ENCODE peak calls at places on chromosomes 1 and 21, in ten cellular contexts. Q is cardiac fibroblast, G is GM06990, E is lung, U is fibroblast of the aortic adventitia, V is thoracic aorta, O is PC-3, X is left ventricle myocardium inferior, B is BE2C, N is stomach. J is an unnamed sample.
A peak's percentile ranks its signal among the peaks of the same experiment; 100 is the strongest.

GRCh38 chr1:94599090-94599813 is 57.7 kb upstream of the F3 start:
- DNase-seq in Q (no peak), X (no peak), O (peak; percentile 49), E (peak; percentile 49), B (no peak), G (no peak), V (no peak), U (peak; percentile 44), N (peak; percentile 62), J (peak; percentile 33)

GRCh38 chr1:54376085-54377039 is 29.8 kb downstream of the SSBP3 start:
- DNase-seq in Q (no peak), O (peak; percentile 18), G (peak; percentile 74), B (no peak), V (no peak), U (no peak), E (no peak), N (no peak), X (no peak), J (no peak)

GRCh38 chr1:32623775-32624174 is 26.6 kb downstream of the ZBTB8OS start:
- DNase-seq in X (no peak), Q (no peak), B (no peak), E (no peak), O (no peak), U (no peak), N (no peak), G (no peak), V (no peak), J (no peak)

GRCh38 chr1:156439036-156439435 is 61.5 kb downstream of the MEF2D start:
- DNase-seq in E (no peak), X (no peak), V (no peak), G (no peak), Q (no peak), N (no peak), U (no peak), O (no peak), B (no peak), J (no peak)

GRCh38 chr1:93344886-93345632 is 648 bp upstream of the DR1 start:
- DNase-seq in B (no peak), U (no peak), N (no peak), E (no peak), G (no peak), O (peak; percentile 35), V (no peak), X (no peak), Q (peak; percentile 32), J (peak; percentile 25)

GRCh38 chr21:41196990-41197389 is 29.0 kb downstream of the BACE2 start:
- DNase-seq in Q (peak; percentile 33), E (no peak), G (no peak), O (peak; percentile 37), B (no peak), V (no peak), U (peak; percentile 54), N (no peak), X (no peak), J (peak; percentile 8)

GRCh38 chr21:45818276-45818903 is 163.2 kb upstream of the COL6A1 start:
- DNase-seq in N (no peak), U (peak; percentile 71), X (no peak), B (no peak), Q (peak; percentile 72), G (no peak), V (no peak), E (no peak), O (peak; percentile 83), J (peak; percentile 87)

GRCh38 chr21:31130821-31131220 is 92.5 kb upstream of the KRTAP19-8 start:
- DNase-seq in U (no peak), B (no peak), O (no peak), N (no peak), Q (no peak), G (no peak), X (no peak), E (no peak), V (no peak), J (no peak)

GRCh38 chr1:187838335-187839293 is 1009.9 kb downstream of the PLA2G4A start:
- DNase-seq in G (no peak), X (no peak), B (no peak), V (no peak), E (no peak), Q (no peak), O (no peak), U (no peak), N (no peak), J (no peak)

GRCh38 chr1:187842406-187843165 is 1013.8 kb downstream of the PLA2G4A start:
- DNase-seq in O (peak; percentile 66), B (peak; percentile 90), X (no peak), V (no peak), E (no peak), Q (peak; percentile 16), G (no peak), U (peak; percentile 4), N (no peak), J (no peak)

GRCh38 chr1:187837787-187838186 is 1009.0 kb downstream of the PLA2G4A start:
- DNase-seq in G (no peak), Q (no peak), B (no peak), X (no peak), N (no peak), V (no peak), E (no peak), O (no peak), U (no peak), J (no peak)

GRCh38 chr1:187839873-187840272 is 1011.1 kb downstream of the PLA2G4A start:
- DNase-seq in Q (no peak), N (no peak), O (peak; percentile 51), V (no peak), E (no peak), G (no peak), X (no peak), U (no peak), B (no peak), J (no peak)

DNA sequence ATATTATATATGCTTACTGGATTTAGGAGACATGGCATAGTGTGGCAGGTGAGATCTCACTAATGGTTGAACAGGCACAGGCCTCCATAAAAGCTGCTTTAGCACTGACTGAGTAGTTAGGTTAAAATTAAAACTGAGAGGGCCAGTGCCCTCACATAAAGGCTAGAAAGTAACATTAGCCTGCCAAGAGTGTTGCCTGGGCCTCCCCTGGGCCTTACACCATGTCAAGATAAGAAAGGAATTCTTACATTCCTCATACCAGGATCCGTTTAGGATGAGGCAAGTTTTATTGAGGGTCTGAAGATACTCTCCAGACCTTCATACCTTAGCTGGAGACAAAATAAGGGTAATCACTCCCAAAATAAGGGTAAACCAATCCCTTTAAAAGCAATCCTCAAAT is 1011.8 kb downstream of the PLA2G4A start:
- DNase-seq in V (no peak), X (no peak), U (peak; percentile 7), B (no peak), O (no peak), N (no peak), E (no peak), Q (peak; percentile 64), G (no peak), J (no peak)
- TF ChIP-seq CTCF in V (no peak), X (no peak), U (no peak), B (no peak), O (no peak), N (no peak), E (no peak), Q (no peak), G (no peak), J (no peak)

DNA sequence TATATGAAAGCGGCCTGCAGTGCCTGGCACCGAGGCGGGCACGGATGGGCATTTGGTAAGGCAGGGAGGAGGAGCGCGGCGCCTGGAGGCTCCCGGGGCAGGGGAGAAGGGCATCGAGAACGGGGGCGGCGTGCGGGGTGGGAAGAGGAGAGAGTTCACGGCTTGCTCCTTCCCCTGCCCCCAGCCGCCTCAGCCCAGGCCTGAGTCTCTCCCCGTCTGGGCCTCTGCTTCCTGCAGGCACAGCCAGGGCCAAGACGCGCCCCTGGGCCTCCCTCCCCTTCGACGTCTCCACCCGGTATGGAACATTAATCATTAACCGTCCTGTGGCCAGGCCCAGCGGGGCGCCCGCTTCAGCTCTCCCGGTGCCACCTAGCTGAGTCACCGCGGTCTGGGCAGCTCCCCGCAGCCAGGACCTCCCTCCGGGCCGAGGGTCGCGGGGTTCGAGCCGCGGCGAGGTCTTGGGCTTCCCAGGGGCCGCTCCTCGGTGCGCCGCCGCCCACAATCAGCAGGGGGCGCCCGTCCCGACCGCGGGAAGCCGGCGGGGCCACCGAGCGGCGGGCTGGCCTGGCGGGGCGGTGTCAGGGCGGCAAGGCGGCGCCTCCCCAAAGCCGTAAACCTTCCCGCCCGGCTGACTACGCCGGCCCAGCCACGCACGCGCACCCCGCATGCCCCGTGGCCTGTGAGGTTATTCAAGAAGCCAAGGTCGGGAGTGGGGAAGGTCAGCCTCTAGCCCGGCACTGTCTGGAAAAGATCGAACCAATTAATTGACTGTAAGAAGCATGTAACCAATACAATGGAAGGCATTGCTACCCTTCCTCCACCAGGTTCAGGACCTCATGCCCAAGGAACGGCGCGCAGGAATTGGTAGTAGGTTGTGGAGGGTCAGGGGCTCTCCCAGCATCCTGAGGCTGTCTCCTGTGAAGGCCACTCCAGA is 23.4 kb upstream of the RD3 start:
- DNase-seq in N (peak; percentile 93), V (no peak), O (peak; percentile 90), U (peak; percentile 72), G (peak; percentile 86), E (peak; percentile 77), B (peak; percentile 85), X (peak; percentile 80), Q (peak; percentile 81), J (peak; percentile 68)
- H3K4me3 ChIP-seq in N (peak overlapping the region; percentile 45), V (peak overlapping the region; percentile 70), O (peak overlapping the region; percentile 62), U (peak overlapping the region; percentile 52), G (peak overlapping the region; percentile 41), E (no peak overlapping the region), B (peak overlapping the region; percentile 57), X (peak overlapping the region; percentile 57), Q (peak overlapping the region; percentile 23), J (peak overlapping the region; percentile 49)

GRCh38 chr1:85615536-85615935 is 35.0 kb downstream of the CCN1 start:
- DNase-seq in B (no peak), X (no peak), Q (peak; percentile 49), G (no peak), N (no peak), O (no peak), V (no peak), E (no peak), U (no peak), J (no peak)

GRCh38 chr1:85611856-85612255 is 31.3 kb downstream of the CCN1 start:
- DNase-seq in G (no peak), O (peak; percentile 97), N (peak; percentile 35), E (peak; percentile 83), U (peak; percentile 100), B (no peak), X (no peak), V (no peak), Q (peak; percentile 99), J (peak; percentile 100)

GRCh38 chr1:85611390-85611789 is 30.8 kb downstream of the CCN1 start:
- DNase-seq in N (no peak), G (no peak), E (no peak), V (no peak), X (no peak), Q (peak; percentile 83), B (no peak), O (peak; percentile 43), U (peak; percentile 98), J (peak; percentile 98)

GRCh38 chr1:85609976-85610375 is 29.4 kb downstream of the CCN1 start:
- DNase-seq in Q (no peak), X (no peak), B (no peak), V (no peak), N (no peak), E (no peak), U (no peak), G (no peak), O (no peak), J (no peak)

DNA sequence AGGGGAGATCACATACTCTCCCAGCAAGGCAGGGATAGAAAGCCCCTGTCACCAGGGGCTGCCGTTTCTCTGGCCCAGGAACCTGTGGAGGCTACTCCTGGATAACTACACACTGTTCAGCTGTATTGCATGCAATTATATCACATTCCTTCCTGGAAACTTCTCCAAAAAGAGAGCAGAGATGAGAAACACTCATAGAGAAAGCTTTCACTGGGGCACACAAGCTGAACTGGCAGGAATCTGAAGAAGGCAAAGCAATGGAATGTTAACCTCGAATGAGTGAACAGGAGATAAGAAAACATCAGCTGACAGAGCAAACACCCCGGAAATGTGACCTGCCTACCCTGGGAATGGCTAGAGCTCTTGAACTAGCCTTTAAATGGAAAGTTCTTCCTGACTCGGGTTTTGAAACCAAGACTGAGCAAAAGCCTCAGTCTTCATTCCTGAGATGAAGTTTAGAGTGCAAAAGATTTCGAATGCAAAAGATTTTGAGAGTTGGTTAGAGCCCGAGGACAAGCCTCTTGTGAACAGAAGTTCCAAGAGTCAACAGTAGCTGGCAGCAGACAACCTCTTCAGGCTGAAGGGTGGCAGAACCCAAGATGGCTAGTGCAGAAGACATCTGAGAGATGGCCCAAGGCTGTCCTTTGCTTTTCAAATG is 32.3 kb downstream of the CCN1 start:
- DNase-seq in Q (peak; percentile 95), O (peak; percentile 72), V (no peak), E (peak; percentile 69), X (no peak), B (no peak), G (no peak), U (peak; percentile 98), N (no peak), J (peak; percentile 98)
- TF ChIP-seq CTCF in Q (peak; percentile 84), O (peak; percentile 60), V (peak; percentile 34), E (no peak), X (peak; percentile 39), B (peak; percentile 28), G (peak; percentile 66), U (peak; percentile 70), N (peak; percentile 28), J (peak; percentile 84)

GRCh38 chr1:171636141-171636540 is 14.1 kb downstream of the MYOCOS start:
- DNase-seq in B (no peak), X (no peak), N (no peak), G (no peak), E (no peak), V (no peak), O (peak; percentile 33), U (no peak), Q (no peak), J (no peak)
- H3K4me3 ChIP-seq in B (no peak overlapping the region), X (no peak overlapping the region), N (no peak overlapping the region), G (no peak overlapping the region), E (no peak overlapping the region), V (no peak overlapping the region), O (no peak overlapping the region), U (no peak overlapping the region), Q (no peak overlapping the region), J (no peak overlapping the region)

J was measured in AG10803.